ENCODE peak calls at places on chromosomes 11 and 22, in four cellular contexts. C is A549, E is cardiac muscle cell, T is GM20000. L is an unnamed sample.

GRCh38 chr11:113178671-113179070 is 135.7 kb upstream of the TTC12 start:
- DNase-seq in C (no peak), E (no peak), T (no peak), L (no peak)

GRCh38 chr11:115080923-115081322 is 402.6 kb downstream of the NXPE2 start:
- DNase-seq in C (no peak), E (no peak), T (no peak), L (no peak)

GRCh38 chr22:20206709-20207215 is 55.9 kb upstream of the CCDC188 start:
- DNase-seq in C (no peak), E (peak), T (peak), L (no peak)

GRCh38 chr11:39221739-39222138 is 2237.7 kb downstream of the LRRC4C start:
- DNase-seq in C (no peak), E (no peak), T (no peak), L (no peak)

GRCh38 chr22:44444341-44445306 is 53.4 kb downstream of the RTL6 start:
- DNase-seq in C (no peak), E (no peak), T (no peak), L (no peak)

GRCh38 chr11:120013325-120014250 is 124.3 kb downstream of the TRIM29 start:
- DNase-seq in C (peak), E (peak), T (peak), L (peak)

GRCh38 chr22:23115825-23116494 is 25.8 kb downstream of the RSPH14 start:
- DNase-seq in C (no peak), E (no peak), T (no peak), L (no peak)

GRCh38 chr11:117693344-117693743 is 103.7 kb downstream of the DSCAML1 start:
- DNase-seq in C (no peak), E (no peak), T (no peak), L (no peak)

GRCh38 chr11:132872223-132872622 is 660.1 kb downstream of the OPCML start:
- DNase-seq in C (no peak), E (no peak), T (no peak), L (no peak)

GRCh38 chr11:62954478-62954877 is 30.3 kb downstream of the SLC22A6 start:
- DNase-seq in C (no peak), E (no peak), T (no peak), L (no peak)

GRCh38 chr11:78548911-78549572 is 25.6 kb downstream of the NARS2 start:
- DNase-seq in C (no peak), E (peak), T (no peak), L (no peak)

GRCh38 chr22:25374871-25375270 is 155.4 kb downstream of the CRYBB2 start:
- DNase-seq in C (no peak), E (no peak), T (no peak), L (no peak)

GRCh38 chr11:110797453-110797852 is 85.2 kb upstream of the ARHGAP20 start:
- DNase-seq in C (no peak), E (no peak), T (peak), L (no peak)

GRCh38 chr11:379205-380094 is 10.2 kb downstream of the B4GALNT4 start:
- DNase-seq in C (no peak), E (no peak), T (no peak), L (no peak)

GRCh38 chr11:131195801-131196517 is 174.5 kb upstream of the NTM start:
- DNase-seq in C (no peak), E (peak), T (no peak), L (no peak)

GRCh38 chr11:126115820-126116319 is 53.2 kb upstream of the CDON start:
- DNase-seq in C (peak), E (peak), T (no peak), L (no peak)

GRCh38 chr11:46658259-46658658 is 40.9 kb downstream of the ATG13 start:
- DNase-seq in C (no peak), E (peak), T (no peak), L (no peak)

GRCh38 chr11:72127923-72128322 is 7.6 kb upstream of the FOLR3 start:
- DNase-seq in C (no peak), E (no peak), T (no peak), L (no peak)

GRCh38 chr22:22820626-22821025 is 67.0 kb upstream of the IGLL5 start:
- DNase-seq in C (no peak), E (no peak), T (no peak), L (no peak)

DNA sequence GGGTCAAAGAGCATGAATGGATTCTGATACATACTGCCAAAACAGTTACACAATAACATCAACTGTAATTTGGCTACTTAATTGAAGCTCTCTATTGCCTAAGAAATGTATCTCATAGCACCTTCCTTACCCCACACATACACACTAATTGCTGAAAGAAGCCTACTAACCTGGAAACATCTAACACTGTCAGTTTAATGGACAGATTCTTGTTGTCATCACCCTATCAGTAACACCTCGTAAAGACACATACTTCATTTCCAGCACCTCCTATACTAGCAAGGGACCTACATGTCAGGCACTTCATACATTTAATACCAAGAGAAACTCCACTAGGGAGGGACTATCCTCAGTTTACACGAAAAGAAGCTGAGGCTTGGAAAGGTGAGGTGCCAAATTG is 9.9 kb downstream of the NAP1L4 start:
- DNase-seq in C (no peak), E (no peak), T (no peak), L (no peak)
- TF ChIP-seq CTCF in C (no peak), E (no peak), T (no peak), L (no peak)

DNA sequence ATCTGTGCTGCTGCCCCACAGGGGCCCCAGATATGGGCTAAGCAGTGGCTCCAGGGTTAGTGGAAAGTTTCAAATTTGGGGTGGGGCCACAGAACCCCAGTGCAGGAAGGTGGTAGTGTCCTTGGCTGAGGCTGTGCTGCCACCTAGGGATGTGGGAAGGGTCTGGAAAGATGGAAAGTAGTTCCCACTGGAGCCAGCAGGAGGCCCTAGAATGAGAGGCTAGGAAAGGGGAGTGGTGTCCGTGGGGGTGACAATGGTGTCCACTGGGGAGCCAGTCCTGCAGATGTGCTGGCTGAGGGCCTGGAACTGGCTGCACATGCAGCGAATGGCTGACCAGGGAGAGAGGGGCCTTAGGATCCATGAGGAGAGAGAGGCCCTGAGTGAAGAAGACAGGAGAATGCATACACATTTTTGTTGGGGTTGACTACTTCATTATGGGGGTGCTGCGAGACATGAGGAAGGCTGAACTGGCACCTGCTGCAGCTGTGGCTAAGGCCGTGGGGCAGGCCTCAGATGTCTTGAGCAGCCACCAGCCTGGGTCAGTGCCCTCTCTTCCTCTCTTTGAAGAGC is 21.1 kb downstream of the RFPL3 start:
- DNase-seq in C (peak), E (peak), T (no peak), L (peak)
- TF ChIP-seq CTCF in C (peak), E (peak), T (peak), L (peak)

GRCh38 chr11:22633354-22633902 is 7.8 kb upstream of the FANCF start:
- DNase-seq in C (no peak), E (no peak), T (no peak), L (no peak)
- TF ChIP-seq CTCF in C (no peak), E (no peak), T (no peak), L (peak)

GRCh38 chr11:36033936-36034335 is 90.1 kb downstream of the LDLRAD3 start:
- DNase-seq in C (no peak), E (no peak), T (no peak), L (no peak)

GRCh38 chr11:36033082-36033751 is 89.4 kb downstream of the LDLRAD3 start:
- DNase-seq in C (no peak), E (peak), T (no peak), L (no peak)

GRCh38 chr11:36027731-36028130 is 83.9 kb downstream of the LDLRAD3 start:
- DNase-seq in C (no peak), E (no peak), T (no peak), L (no peak)

GRCh38 chr11:36034572-36035331 is 90.9 kb downstream of the LDLRAD3 start:
- DNase-seq in C (peak), E (peak), T (no peak), L (no peak)

DNA sequence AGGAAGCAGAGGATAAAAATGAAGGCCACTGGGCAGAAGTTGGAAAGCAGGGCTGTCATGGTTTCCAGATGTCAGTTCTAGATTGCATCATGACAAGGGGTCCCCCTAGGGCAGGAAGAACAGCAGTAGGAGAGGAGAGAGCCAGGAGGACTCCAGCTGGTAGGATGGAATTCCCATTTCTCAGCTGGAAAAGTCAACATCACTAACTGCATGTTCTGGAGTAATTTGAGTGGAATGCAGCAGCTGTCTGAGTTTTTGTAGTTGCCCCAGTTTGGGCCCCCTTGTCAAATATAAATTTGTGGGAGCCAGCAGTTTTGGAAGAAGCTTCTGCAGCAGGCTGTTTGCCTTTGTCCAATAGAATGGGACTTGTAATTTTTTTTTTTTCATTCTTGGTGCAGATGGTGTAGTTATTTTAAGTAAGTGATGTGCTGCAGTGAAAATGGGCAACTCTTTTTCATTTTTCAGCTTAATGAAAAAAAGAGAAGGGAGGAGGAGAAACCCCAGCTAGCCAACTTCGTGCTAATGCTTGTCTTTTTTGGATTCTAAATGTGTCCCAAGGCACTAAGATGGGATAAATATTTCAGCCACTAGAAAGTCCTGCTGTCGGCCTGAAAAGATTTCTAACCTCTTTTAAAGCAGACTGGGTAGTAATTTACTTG is 87.0 kb downstream of the LDLRAD3 start:
- DNase-seq in C (no peak), E (peak), T (no peak), L (no peak)
- TF ChIP-seq CTCF in C (no peak), E (no peak), T (no peak), L (no peak)

DNA sequence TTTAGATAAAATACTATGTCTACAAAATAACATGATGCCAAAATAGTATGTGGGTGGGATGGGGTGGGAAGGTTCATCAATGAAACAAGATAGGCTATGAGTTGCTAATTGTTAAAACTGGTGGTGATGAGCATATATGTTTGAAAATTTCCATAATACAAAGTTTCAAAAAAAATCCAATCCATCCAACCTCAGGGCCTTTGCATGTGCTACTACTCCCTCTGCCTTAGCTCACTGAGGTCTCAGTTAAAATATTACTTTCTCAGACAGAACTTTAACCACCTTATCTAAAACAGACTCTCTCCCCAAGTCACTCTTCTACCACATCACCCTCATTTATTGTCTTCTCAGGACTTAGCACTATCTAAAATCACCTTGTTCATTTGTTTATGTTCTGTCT is 201.1 kb downstream of the TTC28 start:
- DNase-seq in C (no peak), E (no peak), T (no peak), L (no peak)
- TF ChIP-seq CTCF in C (no peak), E (no peak), T (no peak), L (no peak)

L was measured in neural crest cell.